ENCODE peak calls at places on chromosomes 3 and 15, in four cellular contexts. V, L, A and M are unnamed samples.

GRCh38 chr15:82864967-82865366 is 55.5 kb downstream of the WHAMM start:
- DNase-seq in V (no peak), L (no peak), A (no peak), M (no peak)

GRCh38 chr3:27166888-27167287 is 202.3 kb downstream of the NEK10 start:
- DNase-seq in V (no peak), L (no peak), A (no peak), M (no peak)

GRCh38 chr15:75073197-75073596 is 49.8 kb downstream of the PPCDC start:
- DNase-seq in V (no peak), L (no peak), A (no peak), M (no peak)

GRCh38 chr3:113247664-113248458 is 36.5 kb downstream of the BOC start:
- DNase-seq in V (no peak), L (no peak), A (no peak), M (no peak)

GRCh38 chr3:32819086-32819450 is 1.3 kb downstream of the TRIM71 start:
- DNase-seq in V (no peak), L (no peak), A (no peak), M (no peak)

GRCh38 chr3:173660645-173661299 is 263.2 kb downstream of the NLGN1 start:
- DNase-seq in V (no peak), L (no peak), A (no peak), M (no peak)

GRCh38 chr3:36461588-36461987 is 81.3 kb downstream of the STAC start:
- DNase-seq in V (no peak), L (no peak), A (no peak), M (no peak)

GRCh38 chr3:112084980-112085697 is 1.1 kb upstream of the C3orf52 start:
- DNase-seq in V (no peak), L (no peak), A (no peak), M (no peak)

GRCh38 chr3:58260261-58260731 is 22.7 kb downstream of the ABHD6 start:
- DNase-seq in V (no peak), L (no peak), A (no peak), M (no peak)

GRCh38 chr3:133381346-133382109 is 18.3 kb upstream of the BFSP2 start:
- DNase-seq in V (no peak), L (no peak), A (no peak), M (no peak)

GRCh38 chr3:141710888-141711616 is 27.0 kb upstream of the RNF7 start:
- DNase-seq in V (no peak), L (no peak), A (no peak), M (no peak)

GRCh38 chr3:52006820-52007133 is 11.1 kb upstream of the RPL29 start:
- DNase-seq in V (no peak), L (no peak), A (no peak), M (no peak)

GRCh38 chr3:40877651-40878463 is 321.4 kb upstream of the CTNNB1 start:
- DNase-seq in V (no peak), L (no peak), A (no peak), M (peak)

GRCh38 chr3:197541756-197542539 is 13.8 kb downstream of the BDH1 start:
- DNase-seq in V (no peak), L (peak), A (no peak), M (peak)

GRCh38 chr15:39230205-39230916 is 350.5 kb upstream of the THBS1 start:
- DNase-seq in V (no peak), L (no peak), A (no peak), M (no peak)

GRCh38 chr3:176141837-176142236 is 1055.4 kb downstream of the TBL1XR1 start:
- DNase-seq in V (no peak), L (no peak), A (no peak), M (no peak)

GRCh38 chr3:65877160-65877559 is 161.6 kb downstream of the MAGI1 start:
- DNase-seq in V (no peak), L (no peak), A (no peak), M (no peak)

GRCh38 chr3:143439785-143440184 is 320.2 kb downstream of the CHST2 start:
- DNase-seq in V (no peak), L (no peak), A (no peak), M (no peak)

DNA sequence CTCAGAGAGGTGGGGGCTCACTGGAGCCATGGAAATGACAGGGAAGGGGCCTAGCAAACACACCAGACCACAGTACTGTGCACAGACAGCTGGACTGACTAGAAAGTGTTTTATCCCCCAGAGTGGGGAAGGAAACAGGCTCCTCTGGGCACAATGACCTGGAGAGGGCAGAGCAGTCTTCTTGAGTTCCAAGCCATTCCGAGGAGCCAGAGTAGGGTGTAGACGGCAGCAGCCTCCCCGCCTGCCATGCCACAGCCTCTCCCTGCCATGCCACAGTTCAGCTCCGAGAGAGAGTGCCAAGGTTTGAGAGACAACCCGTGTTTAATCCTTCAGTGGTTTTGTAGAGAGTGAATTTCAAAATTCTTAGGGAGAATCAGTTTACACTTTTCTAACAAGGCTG is 3.0 kb downstream of the PODXL2 start:
- DNase-seq in V (no peak), L (no peak), A (no peak), M (no peak)
- TF ChIP-seq CTCF in V (no peak), L (no peak), A (no peak), M (no peak)

GRCh38 chr3:186277268-186277909 is 84.6 kb downstream of the DGKG start:
- DNase-seq in V (no peak), L (no peak), A (no peak), M (peak)
- TF ChIP-seq CTCF in V (no peak), L (no peak), A (no peak), M (peak)

GRCh38 chr3:44991326-44991725 is 15.3 kb downstream of the EXOSC7 start:
- DNase-seq in V (no peak), L (no peak), A (no peak), M (no peak)

GRCh38 chr3:44995142-44995770 is 19.2 kb downstream of the EXOSC7 start:
- DNase-seq in V (no peak), L (no peak), A (no peak), M (peak)

GRCh38 chr3:44989636-44990373 is 13.8 kb downstream of the EXOSC7 start:
- DNase-seq in V (no peak), L (no peak), A (no peak), M (no peak)

GRCh38 chr3:44993471-44994205 is 17.6 kb downstream of the EXOSC7 start:
- DNase-seq in V (no peak), L (no peak), A (no peak), M (no peak)

DNA sequence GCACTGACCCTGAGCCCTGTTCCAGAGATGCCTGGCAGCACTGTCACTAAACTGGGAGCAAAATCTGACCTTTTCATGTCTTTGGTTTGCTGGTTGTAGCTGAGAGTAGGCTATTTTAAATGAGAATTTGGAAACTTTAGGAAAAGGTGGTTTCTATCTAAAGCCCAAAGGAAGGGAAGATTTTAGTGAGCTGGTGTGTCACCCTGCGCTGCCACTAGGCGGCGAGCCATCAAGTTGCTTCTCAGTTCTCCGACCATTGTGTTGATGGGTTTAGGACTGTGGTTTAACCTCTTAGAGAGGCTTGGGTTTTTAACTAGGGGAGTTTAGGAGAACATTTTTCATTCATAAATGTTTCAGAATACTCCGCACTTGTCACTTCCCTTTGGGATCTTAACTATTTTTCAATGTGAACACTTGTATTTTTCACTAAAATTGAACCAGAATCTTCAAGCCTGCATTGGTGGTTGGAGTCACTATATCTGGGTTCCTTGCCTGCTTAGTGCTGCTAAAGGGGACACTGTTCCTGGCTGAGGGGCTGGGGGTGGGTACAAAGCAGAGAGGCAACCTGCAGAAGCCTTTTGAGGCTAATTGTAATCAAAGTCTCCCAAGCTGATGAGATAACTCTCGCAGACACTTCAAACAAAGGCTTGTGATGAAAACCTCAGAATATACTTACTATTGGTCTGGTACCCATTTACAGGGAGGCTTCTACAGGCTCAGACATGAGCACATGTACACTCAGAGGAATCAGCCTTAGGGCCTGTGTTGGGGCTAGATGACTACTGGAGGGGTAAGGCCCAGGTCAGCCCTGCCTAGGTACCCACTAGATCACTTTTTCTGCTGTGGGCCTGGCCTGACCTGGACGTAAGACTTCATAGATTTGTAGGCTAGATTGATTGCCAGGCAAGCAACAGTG is 16.8 kb downstream of the EXOSC7 start:
- DNase-seq in V (no peak), L (peak), A (no peak), M (no peak)
- TF ChIP-seq CTCF in V (peak), L (peak), A (peak), M (peak)

DNA sequence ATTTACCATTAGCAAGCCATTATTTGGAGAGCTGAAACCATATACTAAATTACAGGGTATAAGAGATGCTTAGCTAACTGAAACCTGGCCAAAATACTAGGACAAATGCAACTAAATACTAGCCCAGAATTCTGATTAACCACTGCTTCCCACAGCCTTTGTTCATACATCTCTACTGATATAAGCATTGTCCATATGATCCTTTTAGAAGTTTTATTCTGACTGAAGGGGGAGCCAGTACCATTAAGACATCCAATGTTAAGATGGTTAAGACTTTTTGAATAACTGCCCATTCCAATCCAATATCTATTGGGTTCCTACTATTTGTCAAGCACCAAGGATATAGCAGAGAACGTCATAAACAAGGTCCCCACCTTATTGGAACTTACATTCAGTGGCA is 421.3 kb downstream of the FOXP1 start:
- DNase-seq in V (no peak), L (no peak), A (no peak), M (no peak)
- TF ChIP-seq CTCF in V (no peak), L (no peak), A (no peak), M (no peak)

GRCh38 chr15:40252141-40252437 is 13.2 kb downstream of the PAK6 start:
- DNase-seq in V (no peak), L (no peak), A (no peak), M (no peak)

GRCh38 chr15:40250304-40250656 is 11.4 kb downstream of the PAK6 start:
- DNase-seq in V (no peak), L (peak), A (no peak), M (no peak)

GRCh38 chr15:40250771-40251454 is 12.1 kb downstream of the PAK6 start:
- DNase-seq in V (no peak), L (peak), A (no peak), M (no peak)

GRCh38 chr15:40252438-40253178 is 13.7 kb downstream of the PAK6 start:
- DNase-seq in V (no peak), L (peak), A (no peak), M (no peak)

DNA sequence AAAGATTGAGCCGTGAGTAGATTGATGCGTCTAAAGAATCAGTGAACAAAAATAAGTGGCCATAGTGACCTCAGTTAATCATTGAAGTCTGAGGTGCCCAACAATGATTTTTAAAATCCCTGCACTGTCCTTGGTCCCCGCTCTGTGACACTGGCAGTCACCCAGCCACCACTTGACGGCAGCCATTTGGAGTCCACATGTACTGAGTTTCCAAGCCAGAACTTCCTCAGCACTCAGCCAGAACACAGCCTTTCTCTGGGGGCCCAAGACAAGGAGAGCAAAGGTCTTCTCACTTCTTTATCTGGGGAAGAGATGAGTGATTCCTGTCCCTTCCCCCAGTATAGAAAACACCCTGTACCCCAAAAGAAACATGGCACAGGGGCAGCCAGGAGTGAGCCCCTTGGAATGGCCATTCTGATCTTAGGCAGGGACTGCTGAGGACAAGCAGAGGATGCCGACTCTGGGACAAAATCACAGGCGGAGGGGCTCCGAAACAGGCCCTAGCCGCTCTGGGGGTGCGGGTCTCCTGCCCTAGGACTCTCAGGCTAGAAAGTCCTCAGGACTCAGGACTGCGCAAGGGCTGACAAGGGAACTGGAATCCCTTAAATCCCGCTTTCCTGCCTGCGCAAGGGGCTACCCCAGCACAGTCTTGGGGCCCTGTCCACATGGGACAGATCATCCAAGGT is 12.7 kb downstream of the PAK6 start:
- DNase-seq in V (no peak), L (no peak), A (no peak), M (no peak)
- TF ChIP-seq CTCF in V (no peak), L (no peak), A (no peak), M (no peak)

GRCh38 chr3:69425249-69425648 is 39.4 kb upstream of the FRMD4B start:
- DNase-seq in V (no peak), L (peak), A (no peak), M (no peak)
- TF ChIP-seq CTCF in V (peak), L (no peak), A (peak), M (peak)

GRCh38 chr3:129440648-129441190 is 695 bp downstream of the IFT122 start:
- DNase-seq in V (no peak), L (no peak), A (no peak), M (no peak)

GRCh38 chr3:129441215-129441614 is 1.2 kb downstream of the IFT122 start:
- DNase-seq in V (no peak), L (no peak), A (no peak), M (no peak)

GRCh38 chr3:129439381-129439816 is 349 bp downstream of the MBD4 start:
- DNase-seq in V (peak), L (peak), A (peak), M (no peak)

GRCh38 chr3:129441782-129442181 is 1.8 kb downstream of the IFT122 start:
- DNase-seq in V (no peak), L (no peak), A (no peak), M (no peak)

GRCh38 chr3:129439817-129440647 is at the start of the genes IFT122 and MBD4:
- DNase-seq in V (peak), L (peak), A (peak), M (peak)
- TF ChIP-seq CTCF in V (no peak), L (no peak), A (no peak), M (no peak)

GRCh38 chr3:28171962-28172361 is 69.5 kb upstream of the CMC1 start:
- DNase-seq in V (no peak), L (no peak), A (no peak), M (no peak)
- TF ChIP-seq CTCF in V (no peak), L (no peak), A (no peak), M (no peak)